ENCODE peak calls at places on chromosomes 13 and 19, in six cellular contexts. D, V, P, T, U and L are unnamed samples.

GRCh38 chr19:35031072-35031881 is 1.0 kb downstream of the SCN1B start:
- DNase-seq in D (no peak), V (no peak), P (peak; percentile 74), T (no peak), U (peak; percentile 81), L (peak; percentile 50)

GRCh38 chr13:36820222-36820621 is 1.2 kb downstream of the RFXAP start:
- DNase-seq in D (no peak), V (peak; percentile 30), P (no peak), T (no peak), U (no peak), L (peak; percentile 24)

GRCh38 chr13:103140001-103140671 is 73.9 kb upstream of the SLC10A2 start:
- DNase-seq in D (peak; percentile 5), V (peak; percentile 3), P (peak; percentile 13), T (peak; percentile 9), U (peak; percentile 62), L (peak; percentile 1)

GRCh38 chr19:44603201-44603945 is 10.0 kb upstream of the IGSF23 start:
- DNase-seq in D (peak; percentile 63), V (no peak), P (peak; percentile 87), T (peak; percentile 62), U (no peak), L (peak; percentile 95)

GRCh38 chr19:46225558-46226004 is 4.0 kb upstream of the IGFL1 start:
- DNase-seq in D (no peak), V (peak; percentile 71), P (no peak), T (no peak), U (peak; percentile 60), L (peak; percentile 25)

GRCh38 chr19:6761053-6761676 is 6.1 kb downstream of the SH2D3A start:
- DNase-seq in D (no peak), V (peak; percentile 57), P (no peak), T (peak; percentile 19), U (peak; percentile 73), L (peak; percentile 27)

GRCh38 chr13:112764864-112765561 is 75.2 kb downstream of the ATP11A start:
- DNase-seq in D (no peak), V (no peak), P (no peak), T (no peak), U (no peak), L (no peak)

GRCh38 chr13:38008636-38009035 is 139.1 kb upstream of the TRPC4 start:
- DNase-seq in D (no peak), V (no peak), P (no peak), T (peak; percentile 12), U (no peak), L (peak; percentile 9)

GRCh38 chr13:74129500-74130144 is 4.6 kb downstream of the KLF12 start:
- DNase-seq in D (no peak), V (peak; percentile 54), P (peak; percentile 38), T (peak; percentile 85), U (no peak), L (peak; percentile 59)

GRCh38 chr19:40974633-40975037 is 16.4 kb upstream of the CYP2B6 start:
- DNase-seq in D (peak; percentile 39), V (peak; percentile 83), P (peak; percentile 84), T (peak; percentile 52), U (peak; percentile 90), L (peak; percentile 76)

GRCh38 chr19:35213678-35214632 is 14.6 kb downstream of the FAM187B start:
- DNase-seq in D (peak; percentile 42), V (peak; percentile 97), P (no peak), T (peak; percentile 87), U (peak; percentile 11), L (peak; percentile 69)

GRCh38 chr13:81929988-81930387 is 1589.1 kb upstream of the SPRY2 start:
- DNase-seq in D (no peak), V (no peak), P (no peak), T (no peak), U (peak; percentile 46), L (peak; percentile 14)

GRCh38 chr19:57559008-57559403 is 657 bp downstream of the ZNF550 start:
- DNase-seq in D (no peak), V (peak; percentile 23), P (peak; percentile 57), T (peak; percentile 48), U (peak; percentile 64), L (peak; percentile 58)

GRCh38 chr19:3656073-3656746 is 29.6 kb upstream of the CACTIN start:
- DNase-seq in D (peak; percentile 64), V (no peak), P (no peak), T (peak; percentile 77), U (no peak), L (peak; percentile 36)

GRCh38 chr19:41323023-41323422 is 13.1 kb downstream of the CCDC97 start:
- DNase-seq in D (no peak), V (no peak), P (peak; percentile 56), T (peak; percentile 71), U (peak; percentile 61), L (peak; percentile 58)

GRCh38 chr13:86882835-86883234 is 788.3 kb upstream of the SLITRK5 start:
- DNase-seq in D (no peak), V (no peak), P (no peak), T (peak; percentile 47), U (no peak), L (no peak)

GRCh38 chr13:26952551-26953138 is 192.1 kb upstream of the GPR12 start:
- DNase-seq in D (no peak), V (peak; percentile 66), P (no peak), T (peak; percentile 49), U (no peak), L (no peak)

GRCh38 chr13:64723735-64724134 is 2506.4 kb downstream of the PCDH9 start:
- DNase-seq in D (peak; percentile 63), V (no peak), P (peak; percentile 73), T (peak; percentile 73), U (no peak), L (peak; percentile 87)